ENCODE peak calls at places on chromosomes 2 and 18, in six cellular contexts. U, H, K, W, M and G are unnamed samples.

GRCh38 chr2:137937246-137937645 is 27.0 kb upstream of the HNMT start:
- DNase-seq in H (no peak), W (peak; percentile 57), K (no peak), M (no peak), U (no peak), G (no peak)

GRCh38 chr2:70830333-70830732 is 5.3 kb downstream of the CD207 start:
- DNase-seq in W (no peak), U (no peak), M (no peak), H (no peak), K (peak; percentile 31), G (no peak)

GRCh38 chr2:162153608-162154224 is 1.7 kb upstream of the GCG start:
- DNase-seq in U (peak; percentile 49), W (peak; percentile 71), M (peak; percentile 4), H (peak; percentile 63), K (peak; percentile 65), G (no peak)

GRCh38 chr18:77044866-77045664 is 87.5 kb downstream of the MBP start:
- DNase-seq in H (no peak), K (no peak), M (no peak), W (no peak), U (no peak), G (no peak)

GRCh38 chr2:54545700-54546450 is 89.7 kb downstream of the SPTBN1 start:
- DNase-seq in M (no peak), U (peak; percentile 48), K (peak; percentile 35), W (peak; percentile 99), H (peak; percentile 82), G (no peak)

GRCh38 chr2:223528036-223528435 is 74.1 kb downstream of the SCG2 start:
- DNase-seq in H (peak; percentile 27), K (peak; percentile 49), M (peak; percentile 31), W (no peak), U (peak; percentile 63), G (no peak)

GRCh38 chr2:51258301-51258700 is 226.4 kb upstream of the NRXN1 start:
- DNase-seq in U (no peak), W (peak; percentile 4), K (no peak), H (no peak), M (no peak), G (no peak)

GRCh38 chr2:226118471-226119429 is 680.9 kb downstream of the IRS1 start:
- DNase-seq in W (peak; percentile 98), K (peak; percentile 99), U (peak; percentile 89), M (peak; percentile 86), H (peak; percentile 98), G (no peak)

GRCh38 chr2:186405847-186406246 is 80.2 kb upstream of the ZC3H15 start:
- DNase-seq in M (no peak), H (no peak), U (no peak), K (no peak), W (no peak), G (no peak)

GRCh38 chr2:23687214-23687613 is 239.7 kb downstream of the ATAD2B start:
- DNase-seq in M (no peak), U (no peak), W (no peak), K (no peak), H (no peak), G (no peak)

GRCh38 chr2:63814114-63814513 is 27.6 kb upstream of the UGP2 start:
- DNase-seq in U (no peak), M (no peak), W (peak; percentile 73), H (no peak), K (peak; percentile 14), G (no peak)

GRCh38 chr2:74849228-74849892 is 15.4 kb downstream of the HK2 start:
- DNase-seq in W (peak; percentile 85), H (peak; percentile 82), U (no peak), K (peak; percentile 75), M (no peak), G (no peak)

GRCh38 chr2:105541189-105542050 is 142.6 kb upstream of the FHL2 start:
- DNase-seq in M (no peak), H (no peak), W (peak; percentile 81), K (no peak), U (no peak), G (no peak)

GRCh38 chr2:112181571-112182290 is 43.5 kb downstream of the FBLN7 start:
- DNase-seq in M (no peak), H (no peak), K (no peak), W (no peak), U (no peak), G (no peak)

GRCh38 chr18:55384551-55385275 is 203.3 kb downstream of the TCF4 start:
- DNase-seq in K (peak; percentile 73), H (peak; percentile 65), M (no peak), U (peak; percentile 46), W (peak; percentile 39), G (no peak)

GRCh38 chr18:25332002-25332401 is 20.0 kb downstream of the ZNF521 start:
- DNase-seq in W (no peak), H (no peak), U (no peak), M (no peak), K (no peak), G (no peak)

GRCh38 chr2:210593166-210593565 is 36.8 kb downstream of the CPS1 start:
- DNase-seq in U (peak; percentile 32), W (no peak), H (peak; percentile 2), M (no peak), K (peak; percentile 5), G (no peak)

GRCh38 chr2:239721991-239722759 is 303.0 kb downstream of the NDUFA10 start:
- DNase-seq in K (no peak), H (no peak), M (no peak), W (no peak), U (no peak), G (no peak)

GRCh38 chr2:157220502-157220901 is 37.0 kb upstream of the GALNT5 start:
- DNase-seq in K (no peak), U (no peak), M (no peak), W (no peak), H (no peak), G (no peak)

GRCh38 chr18:50879302-50880107 is 587 bp downstream of the ME2 start:
- DNase-seq in H (peak; percentile 50), K (peak; percentile 61), W (peak; percentile 34), U (peak; percentile 60), M (no peak), G (no peak)

GRCh38 chr2:65146067-65146466 is 16.2 kb upstream of the RAB1A start:
- DNase-seq in W (no peak), K (no peak), M (no peak), U (no peak), H (no peak), G (no peak)

GRCh38 chr2:65431417-65432226 is 777 bp downstream of the SPRED2 start:
- DNase-seq in W (no peak), M (no peak), U (peak; percentile 41), H (peak; percentile 48), K (peak; percentile 36), G (peak; percentile 58)

GRCh38 chr2:40282428-40282827 is 169.5 kb downstream of the SLC8A1 start:
- DNase-seq in H (peak; percentile 64), K (peak; percentile 39), W (no peak), M (no peak), U (no peak), G (no peak)

GRCh38 chr18:48455555-48456478 is 46.6 kb upstream of the ZBTB7C start:
- DNase-seq in K (peak; percentile 81), M (peak; percentile 92), H (peak; percentile 91), W (peak; percentile 90), U (peak; percentile 96), G (no peak)

GRCh38 chr2:9914384-9915065 is 37.0 kb upstream of the GRHL1 start:
- DNase-seq in K (peak; percentile 63), M (no peak), U (peak; percentile 81), H (peak; percentile 82), W (peak; percentile 92), G (no peak)

GRCh38 chr18:7979714-7980113 is 412.6 kb downstream of the PTPRM start:
- DNase-seq in U (no peak), W (no peak), K (no peak), H (no peak), M (no peak), G (no peak)

GRCh38 chr2:170848587-170848986 is 31.9 kb downstream of the GAD1 start:
- DNase-seq in M (peak; percentile 54), K (peak; percentile 44), U (peak; percentile 69), W (peak; percentile 54), H (peak; percentile 58), G (no peak)

GRCh38 chr2:69509011-69509749 is 71.9 kb upstream of the NFU1 start:
- DNase-seq in W (no peak), M (no peak), K (no peak), H (no peak), U (no peak), G (no peak)

GRCh38 chr18:77062518-77063003 is 70.0 kb downstream of the MBP start:
- DNase-seq in U (peak; percentile 87), K (peak; percentile 96), H (peak; percentile 70), W (no peak), M (no peak), G (no peak)

GRCh38 chr2:172712251-172712650 is 23.4 kb upstream of the RAPGEF4 start:
- DNase-seq in U (no peak), K (no peak), H (no peak), W (no peak), M (no peak), G (no peak)

GRCh38 chr2:109392140-109392539 is 221.6 kb downstream of the SEPTIN10 start:
- DNase-seq in H (no peak), K (no peak), M (no peak), W (no peak), U (no peak), G (no peak)

DNA sequence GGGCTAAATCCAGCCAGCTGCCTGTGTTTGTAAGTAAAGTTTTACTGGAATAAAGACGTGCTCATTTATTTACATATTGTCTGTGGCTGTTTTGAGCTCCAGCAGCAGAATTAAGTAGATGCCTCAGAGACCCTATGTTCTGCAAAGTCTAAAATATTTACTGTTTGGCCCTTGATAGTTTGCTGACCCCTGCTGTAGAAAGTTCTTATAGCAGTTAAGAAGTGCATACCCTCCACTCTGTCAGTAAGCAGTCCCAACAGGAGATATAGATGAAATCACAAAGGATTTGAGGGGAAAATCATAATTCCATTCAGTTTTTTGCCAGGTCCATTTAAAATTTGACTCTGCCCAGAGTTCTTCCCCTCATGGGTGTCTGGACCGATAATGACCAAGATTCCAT is 50.1 kb upstream of the ITM2C start:
- DNase-seq in U (peak; percentile 38), W (no peak), H (peak; percentile 59), K (peak; percentile 61), M (no peak), G (no peak)
- TF ChIP-seq CTCF in U (peak; percentile 56), W (peak; percentile 31), H (peak; percentile 64), K (peak; percentile 64), M (peak; percentile 57), G (no peak)

GRCh38 chr2:135043345-135043744 is 3.9 kb downstream of the MAP3K19 start:
- DNase-seq in M (no peak), U (no peak), H (no peak), K (no peak), W (no peak), G (no peak)
- TF ChIP-seq CTCF in M (peak; percentile 43), U (peak; percentile 35), H (peak; percentile 54), K (peak; percentile 47), W (no peak), G (no peak)

DNA sequence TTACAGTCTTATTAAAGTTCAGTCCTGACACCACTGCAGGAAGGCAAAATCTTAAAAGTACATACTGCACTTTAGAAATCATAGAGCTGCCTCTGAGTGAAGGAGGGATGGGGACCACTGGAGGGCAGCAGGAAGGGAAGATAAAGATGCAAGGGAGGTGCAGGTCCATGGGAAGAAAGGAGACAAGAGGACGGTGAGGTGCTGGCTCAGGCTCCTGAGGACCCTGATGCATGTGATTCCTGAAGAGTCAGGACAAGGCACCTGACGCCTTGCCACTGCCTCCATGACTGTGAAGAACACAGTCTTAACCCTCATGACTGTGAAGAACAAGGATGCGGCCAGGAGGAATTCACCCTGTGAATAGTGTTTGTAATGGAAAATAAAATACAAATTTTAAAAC is 116.2 kb upstream of the NPAS2 start:
- DNase-seq in M (no peak), U (no peak), K (no peak), H (no peak), W (no peak), G (no peak)
- TF ChIP-seq CTCF in M (no peak), U (no peak), K (no peak), H (no peak), W (no peak), G (no peak)

GRCh38 chr2:43345391-43345813 is 119.0 kb upstream of the ZFP36L2 start:
- DNase-seq in U (peak; percentile 62), M (no peak), H (no peak), W (no peak), K (no peak), G (no peak)
- TF ChIP-seq CTCF in U (no peak), M (no peak), H (no peak), W (no peak), K (peak; percentile 1), G (no peak)